ENCODE peak calls at places on chromosome 6, in eight cellular contexts. F, M, K, O, A, N, H and Q are unnamed samples.

GRCh38 chr6:41071501-41071922 is 644 bp downstream of the OARD1 start:
- DNase-seq in N (no peak), H (no peak), M (no peak), O (no peak), A (peak; percentile 29), F (no peak), K (peak; percentile 83), Q (peak; percentile 82)

GRCh38 chr6:44133003-44133931 is 5.9 kb downstream of the TMEM63B start:
- DNase-seq in M (peak; percentile 52), H (peak; percentile 61), A (no peak), F (no peak), N (no peak), K (peak; percentile 18), O (no peak), Q (peak; percentile 60)

GRCh38 chr6:37168163-37168758 is 1.7 kb upstream of the PIM1 start:
- DNase-seq in M (no peak), O (no peak), K (no peak), N (no peak), F (no peak), A (no peak), H (no peak), Q (no peak)

GRCh38 chr6:81978230-81978629 is 225.7 kb upstream of the TENT5A start:
- DNase-seq in F (no peak), A (no peak), N (no peak), H (no peak), O (no peak), K (no peak), M (no peak), Q (no peak)

GRCh38 chr6:70717038-70717801 is 49.5 kb downstream of the SMAP1 start:
- DNase-seq in K (peak; percentile 15), F (no peak), M (no peak), O (no peak), H (no peak), N (no peak), A (no peak), Q (no peak)

GRCh38 chr6:45696738-45697137 is 318.9 kb downstream of the CLIC5 start:
- DNase-seq in O (no peak), F (no peak), A (no peak), N (no peak), K (no peak), H (no peak), M (no peak), Q (no peak)

GRCh38 chr6:87722831-87723726 is 21.0 kb upstream of the AKIRIN2 start:
- DNase-seq in K (peak; percentile 22), M (peak; percentile 95), A (no peak), O (no peak), N (no peak), F (peak; percentile 88), H (peak; percentile 78), Q (peak; percentile 97)

GRCh38 chr6:113147544-113147943 is 709.6 kb upstream of the MARCKS start:
- DNase-seq in M (no peak), O (no peak), H (no peak), K (no peak), A (no peak), N (no peak), F (peak; percentile 92), Q (no peak)

GRCh38 chr6:41191569-41191968 is 9.4 kb downstream of the TREML2 start:
- DNase-seq in N (no peak), M (peak; percentile 41), O (peak; percentile 24), K (peak; percentile 71), A (no peak), F (no peak), H (no peak), Q (peak; percentile 44)

GRCh38 chr6:31615748-31616147 is 714 bp downstream of the AIF1 start:
- DNase-seq in A (no peak), H (no peak), N (no peak), O (peak; percentile 12), M (no peak), F (no peak), K (peak; percentile 56), Q (no peak)

GRCh38 chr6:158061361-158061708 is 79.7 kb downstream of the SYNJ2 start:
- DNase-seq in N (no peak), M (no peak), A (no peak), F (no peak), O (no peak), K (no peak), H (no peak), Q (no peak)

GRCh38 chr6:39189915-39190544 is 39.2 kb downstream of the KCNK5 start:
- DNase-seq in H (no peak), M (no peak), K (peak; percentile 42), F (no peak), A (no peak), N (no peak), O (no peak), Q (peak; percentile 55)

GRCh38 chr6:42451595-42452170 is at the start of gene TRERF1:
- DNase-seq in M (peak; percentile 75), F (no peak), O (peak; percentile 31), H (peak; percentile 79), N (no peak), A (no peak), K (peak; percentile 74), Q (peak; percentile 73)

GRCh38 chr6:143740213-143740612 is 62.4 kb downstream of the PHACTR2 start:
- DNase-seq in M (no peak), F (no peak), H (no peak), N (no peak), A (no peak), O (no peak), K (no peak), Q (no peak)

GRCh38 chr6:13398081-13398406 is 69.7 kb upstream of the TBC1D7 start:
- DNase-seq in F (no peak), M (no peak), K (no peak), N (no peak), A (no peak), O (no peak), H (peak; percentile 19), Q (no peak)